ENCODE peak calls at places on chromosomes 6 and 20, in five cellular contexts. One of them, this sample, is unnamed.

GRCh38 chr6:70693887-70694286 is 26.2 kb downstream of the SMAP1 start:
- DNase-seq in colonic mucosa: no peak
- DNase-seq in heart right ventricle: no peak
- DNase-seq in HCT116: no peak
- DNase-seq in AG09309: no peak
- DNase-seq in this sample: no peak

GRCh38 chr20:43191946-43192847 is 2.5 kb upstream of the PTPRT start:
- DNase-seq in colonic mucosa: no peak
- DNase-seq in heart right ventricle: peak
- DNase-seq in HCT116: no peak
- DNase-seq in AG09309: no peak
- DNase-seq in this sample: no peak

GRCh38 chr6:71444222-71444621 is 155.6 kb downstream of the OGFRL1 start:
- DNase-seq in colonic mucosa: no peak
- DNase-seq in heart right ventricle: no peak
- DNase-seq in HCT116: no peak
- DNase-seq in AG09309: no peak
- DNase-seq in this sample: no peak

GRCh38 chr6:125361868-125362267 is 60.1 kb upstream of the HDDC2 start:
- DNase-seq in colonic mucosa: no peak
- DNase-seq in heart right ventricle: no peak
- DNase-seq in HCT116: no peak
- DNase-seq in AG09309: no peak
- DNase-seq in this sample: no peak

GRCh38 chr20:11553603-11554002 is 364.1 kb upstream of the BTBD3 start:
- DNase-seq in colonic mucosa: no peak
- DNase-seq in heart right ventricle: no peak
- DNase-seq in HCT116: no peak
- DNase-seq in AG09309: no peak
- DNase-seq in this sample: no peak

GRCh38 chr20:58843128-58843556 is 7.6 kb downstream of the GNAS-AS1 start:
- DNase-seq in colonic mucosa: no peak
- DNase-seq in heart right ventricle: no peak
- DNase-seq in HCT116: no peak
- DNase-seq in AG09309: no peak
- DNase-seq in this sample: no peak

GRCh38 chr6:75262716-75263463 is 19.3 kb upstream of the COX7A2 start:
- DNase-seq in colonic mucosa: no peak
- DNase-seq in heart right ventricle: no peak
- DNase-seq in HCT116: no peak
- DNase-seq in AG09309: no peak
- DNase-seq in this sample: no peak

GRCh38 chr6:33630014-33630413 is 8.9 kb downstream of the ITPR3 start:
- DNase-seq in colonic mucosa: no peak
- DNase-seq in heart right ventricle: no peak
- DNase-seq in HCT116: no peak
- DNase-seq in AG09309: no peak
- DNase-seq in this sample: no peak

GRCh38 chr6:36963451-36964290 is 9.1 kb downstream of the PI16 start:
- DNase-seq in colonic mucosa: no peak
- DNase-seq in heart right ventricle: no peak
- DNase-seq in HCT116: no peak
- DNase-seq in AG09309: no peak
- DNase-seq in this sample: no peak

DNA sequence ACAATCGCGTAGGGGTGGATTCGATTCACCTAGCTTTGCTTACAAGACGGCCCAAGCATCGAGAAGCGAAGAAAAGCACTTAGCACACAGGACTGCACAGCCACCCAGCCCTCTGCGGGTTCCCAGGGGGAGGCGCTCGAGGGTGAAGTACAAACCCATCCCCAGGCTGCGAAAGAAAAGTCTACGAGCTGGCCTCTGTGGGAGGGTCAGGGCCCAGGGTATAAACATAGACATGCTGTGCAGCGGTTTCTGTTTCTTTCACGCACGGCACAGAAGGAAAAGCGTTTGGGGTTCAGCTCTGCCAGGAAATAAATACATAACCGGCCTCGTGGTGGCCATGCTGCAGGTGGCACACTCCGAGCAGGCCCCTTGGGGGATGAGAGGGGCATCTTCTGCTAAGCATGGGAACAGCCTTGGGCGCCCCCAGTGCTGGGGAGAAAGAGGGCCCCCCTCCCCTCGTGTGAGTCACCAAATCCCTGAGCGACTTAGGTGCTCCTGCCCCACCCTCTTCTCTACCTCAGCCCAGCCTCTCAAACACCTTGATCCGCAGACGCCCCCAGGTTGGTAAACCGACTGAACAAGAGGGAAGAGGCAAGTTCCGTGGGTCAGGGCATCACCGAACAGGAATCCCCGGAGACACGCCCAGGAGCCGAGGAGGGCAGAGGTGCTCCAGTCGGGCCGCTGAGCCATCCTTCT is 91.6 kb upstream of the RIPOR2 start:
- DNase-seq in colonic mucosa: peak
- DNase-seq in heart right ventricle: no peak
- DNase-seq in HCT116: no peak
- DNase-seq in AG09309: no peak
- DNase-seq in this sample: no peak
- TF ChIP-seq CTCF in colonic mucosa: no peak
- TF ChIP-seq CTCF in heart right ventricle: no peak
- TF ChIP-seq CTCF in HCT116: no peak
- TF ChIP-seq CTCF in AG09309: no peak
- TF ChIP-seq CTCF in this sample: no peak

GRCh38 chr6:158870418-158870957 is 51.3 kb upstream of the EZR start:
- DNase-seq in colonic mucosa: no peak
- DNase-seq in heart right ventricle: no peak
- DNase-seq in HCT116: no peak
- DNase-seq in AG09309: no peak
- DNase-seq in this sample: no peak
- H3K4me3 ChIP-seq in colonic mucosa: peak
- H3K4me3 ChIP-seq in heart right ventricle: peak
- H3K4me3 ChIP-seq in HCT116: peak
- H3K4me3 ChIP-seq in AG09309: peak
- H3K4me3 ChIP-seq in this sample: peak

GRCh38 chr6:162882817-162883481 is 155.2 kb downstream of the PACRG start:
- DNase-seq in colonic mucosa: no peak
- DNase-seq in heart right ventricle: no peak
- DNase-seq in HCT116: no peak
- DNase-seq in AG09309: no peak
- DNase-seq in this sample: no peak

GRCh38 chr6:162889303-162889702 is 161.5 kb downstream of the PACRG start:
- DNase-seq in colonic mucosa: no peak
- DNase-seq in heart right ventricle: no peak
- DNase-seq in HCT116: no peak
- DNase-seq in AG09309: no peak
- DNase-seq in this sample: no peak

GRCh38 chr6:162887981-162888689 is 160.4 kb downstream of the PACRG start:
- DNase-seq in colonic mucosa: peak
- DNase-seq in heart right ventricle: peak
- DNase-seq in HCT116: no peak
- DNase-seq in AG09309: no peak
- DNase-seq in this sample: no peak
- TF ChIP-seq CTCF in colonic mucosa: no peak
- TF ChIP-seq CTCF in heart right ventricle: no peak
- TF ChIP-seq CTCF in HCT116: no peak
- TF ChIP-seq CTCF in AG09309: no peak
- TF ChIP-seq CTCF in this sample: no peak

GRCh38 chr20:62710886-62711702 is 2.5 kb downstream of the NTSR1 start:
- DNase-seq in colonic mucosa: no peak
- DNase-seq in heart right ventricle: no peak
- DNase-seq in HCT116: no peak
- DNase-seq in AG09309: no peak
- DNase-seq in this sample: no peak
- H3K4me3 ChIP-seq in colonic mucosa: no peak
- H3K4me3 ChIP-seq in heart right ventricle: no peak
- H3K4me3 ChIP-seq in HCT116: peak
- H3K4me3 ChIP-seq in AG09309: no peak
- H3K4me3 ChIP-seq in this sample: no peak

GRCh38 chr20:20521736-20522135 is 153.8 kb downstream of the INSM1 start:
- DNase-seq in colonic mucosa: no peak
- DNase-seq in heart right ventricle: no peak
- DNase-seq in HCT116: no peak
- DNase-seq in AG09309: no peak
- DNase-seq in this sample: no peak

GRCh38 chr20:20520776-20521175 is 152.9 kb downstream of the INSM1 start:
- DNase-seq in colonic mucosa: no peak
- DNase-seq in heart right ventricle: no peak
- DNase-seq in HCT116: no peak
- DNase-seq in AG09309: peak
- DNase-seq in this sample: peak

GRCh38 chr20:20518263-20518662 is 150.4 kb downstream of the INSM1 start:
- DNase-seq in colonic mucosa: no peak
- DNase-seq in heart right ventricle: no peak
- DNase-seq in HCT116: no peak
- DNase-seq in AG09309: no peak
- DNase-seq in this sample: no peak

GRCh38 chr20:20517296-20517695 is 149.4 kb downstream of the INSM1 start:
- DNase-seq in colonic mucosa: no peak
- DNase-seq in heart right ventricle: no peak
- DNase-seq in HCT116: no peak
- DNase-seq in AG09309: no peak
- DNase-seq in this sample: no peak

GRCh38 chr20:20519269-20519668 is 151.4 kb downstream of the INSM1 start:
- DNase-seq in colonic mucosa: peak
- DNase-seq in heart right ventricle: no peak
- DNase-seq in HCT116: no peak
- DNase-seq in AG09309: no peak
- DNase-seq in this sample: no peak
- TF ChIP-seq CTCF in colonic mucosa: no peak
- TF ChIP-seq CTCF in heart right ventricle: no peak
- TF ChIP-seq CTCF in HCT116: no peak
- TF ChIP-seq CTCF in AG09309: no peak
- TF ChIP-seq CTCF in this sample: no peak

GRCh38 chr20:62255976-62256375 is 17.7 kb downstream of the OSBPL2 start:
- DNase-seq in colonic mucosa: no peak
- DNase-seq in heart right ventricle: no peak
- DNase-seq in HCT116: no peak
- DNase-seq in AG09309: no peak
- DNase-seq in this sample: no peak
- H3K4me3 ChIP-seq in colonic mucosa: no peak
- H3K4me3 ChIP-seq in heart right ventricle: no peak
- H3K4me3 ChIP-seq in HCT116: no peak
- H3K4me3 ChIP-seq in AG09309: no peak
- H3K4me3 ChIP-seq in this sample: no peak

GRCh38 chr6:39191236-39191930 is 37.9 kb downstream of the KCNK5 start:
- DNase-seq in colonic mucosa: no peak
- DNase-seq in heart right ventricle: no peak
- DNase-seq in HCT116: no peak
- DNase-seq in AG09309: no peak
- DNase-seq in this sample: no peak

GRCh38 chr6:39188577-39188976 is 40.7 kb downstream of the KCNK5 start:
- DNase-seq in colonic mucosa: peak
- DNase-seq in heart right ventricle: no peak
- DNase-seq in HCT116: no peak
- DNase-seq in AG09309: no peak
- DNase-seq in this sample: no peak

GRCh38 chr6:39190545-39191235 is 38.6 kb downstream of the KCNK5 start:
- DNase-seq in colonic mucosa: no peak
- DNase-seq in heart right ventricle: no peak
- DNase-seq in HCT116: no peak
- DNase-seq in AG09309: no peak
- DNase-seq in this sample: no peak

GRCh38 chr6:39189131-39189530 is 40.1 kb downstream of the KCNK5 start:
- DNase-seq in colonic mucosa: no peak
- DNase-seq in heart right ventricle: no peak
- DNase-seq in HCT116: no peak
- DNase-seq in AG09309: no peak
- DNase-seq in this sample: no peak

GRCh38 chr6:39189915-39190544 is 39.2 kb downstream of the KCNK5 start:
- DNase-seq in colonic mucosa: peak
- DNase-seq in heart right ventricle: no peak
- DNase-seq in HCT116: no peak
- DNase-seq in AG09309: no peak
- DNase-seq in this sample: no peak
- TF ChIP-seq CTCF in colonic mucosa: peak
- TF ChIP-seq CTCF in heart right ventricle: peak
- TF ChIP-seq CTCF in HCT116: peak
- TF ChIP-seq CTCF in AG09309: peak
- TF ChIP-seq CTCF in this sample: peak